ENCODE peak calls at places on chromosomes 12 and 14, in ten cellular contexts. One of them, this sample, is unnamed.
A peak's percentile ranks its signal among the peaks of the same experiment; 100 is the strongest.

GRCh38 chr14:34457186-34457585 is 4.9 kb downstream of the SPTSSA start:
- DNase-seq in EL: no peak
- DNase-seq in HEK293T: no peak
- DNase-seq in progenitor cell of endocrine pancreas: no peak
- DNase-seq in AG09309: no peak
- DNase-seq in stimulated activated naive CD8-positive, alpha-beta T cell treated with anti-CD3 and anti-CD28 coated beads, Interleukin-15, amount 100 ng/mL, for 72 hours: no peak
- DNase-seq in lower lobe of right lung: no peak
- DNase-seq in tibial artery: no peak
- DNase-seq in stromal cell of bone marrow: no peak
- DNase-seq in RWPE1: no peak
- DNase-seq in this sample: no peak

GRCh38 chr12:118107694-118108093 is 3.9 kb upstream of the VSIG10 start:
- DNase-seq in EL: no peak
- DNase-seq in HEK293T: no peak
- DNase-seq in progenitor cell of endocrine pancreas: no peak
- DNase-seq in AG09309: no peak
- DNase-seq in stimulated activated naive CD8-positive, alpha-beta T cell treated with anti-CD3 and anti-CD28 coated beads, Interleukin-15, amount 100 ng/mL, for 72 hours: no peak
- DNase-seq in lower lobe of right lung: no peak
- DNase-seq in tibial artery: no peak
- DNase-seq in stromal cell of bone marrow: no peak
- DNase-seq in RWPE1: no peak
- DNase-seq in this sample: no peak

GRCh38 chr12:117662620-117663395 is 301.4 kb upstream of the NOS1 start:
- DNase-seq in EL: peak; percentile 16
- DNase-seq in HEK293T: no peak
- DNase-seq in progenitor cell of endocrine pancreas: no peak
- DNase-seq in AG09309: no peak
- DNase-seq in stimulated activated naive CD8-positive, alpha-beta T cell treated with anti-CD3 and anti-CD28 coated beads, Interleukin-15, amount 100 ng/mL, for 72 hours: no peak
- DNase-seq in lower lobe of right lung: no peak
- DNase-seq in tibial artery: no peak
- DNase-seq in stromal cell of bone marrow: no peak
- DNase-seq in RWPE1: no peak
- DNase-seq in this sample: no peak

GRCh38 chr12:91074851-91075250 is 17.0 kb upstream of the KERA start:
- DNase-seq in EL: no peak
- DNase-seq in HEK293T: no peak
- DNase-seq in progenitor cell of endocrine pancreas: no peak
- DNase-seq in AG09309: no peak
- DNase-seq in stimulated activated naive CD8-positive, alpha-beta T cell treated with anti-CD3 and anti-CD28 coated beads, Interleukin-15, amount 100 ng/mL, for 72 hours: no peak
- DNase-seq in lower lobe of right lung: no peak
- DNase-seq in tibial artery: no peak
- DNase-seq in stromal cell of bone marrow: no peak
- DNase-seq in RWPE1: no peak
- DNase-seq in this sample: no peak

GRCh38 chr12:108599541-108599940 is 1.7 kb upstream of the TMEM119 start:
- DNase-seq in EL: no peak
- DNase-seq in HEK293T: no peak
- DNase-seq in progenitor cell of endocrine pancreas: no peak
- DNase-seq in AG09309: no peak
- DNase-seq in stimulated activated naive CD8-positive, alpha-beta T cell treated with anti-CD3 and anti-CD28 coated beads, Interleukin-15, amount 100 ng/mL, for 72 hours: no peak
- DNase-seq in lower lobe of right lung: no peak
- DNase-seq in tibial artery: no peak
- DNase-seq in stromal cell of bone marrow: no peak
- DNase-seq in RWPE1: no peak
- DNase-seq in this sample: no peak

GRCh38 chr12:26252946-26253345 is 57.6 kb downstream of the SSPN start:
- DNase-seq in EL: peak; percentile 45
- DNase-seq in HEK293T: no peak
- DNase-seq in progenitor cell of endocrine pancreas: no peak
- DNase-seq in AG09309: no peak
- DNase-seq in stimulated activated naive CD8-positive, alpha-beta T cell treated with anti-CD3 and anti-CD28 coated beads, Interleukin-15, amount 100 ng/mL, for 72 hours: no peak
- DNase-seq in lower lobe of right lung: no peak
- DNase-seq in tibial artery: no peak
- DNase-seq in stromal cell of bone marrow: no peak
- DNase-seq in RWPE1: no peak
- DNase-seq in this sample: no peak

GRCh38 chr14:23160924-23161522 is 22.4 kb downstream of the SLC7A8 start:
- DNase-seq in EL: peak; percentile 43
- DNase-seq in HEK293T: no peak
- DNase-seq in progenitor cell of endocrine pancreas: no peak
- DNase-seq in AG09309: peak; percentile 62
- DNase-seq in stimulated activated naive CD8-positive, alpha-beta T cell treated with anti-CD3 and anti-CD28 coated beads, Interleukin-15, amount 100 ng/mL, for 72 hours: no peak
- DNase-seq in lower lobe of right lung: peak; percentile 72
- DNase-seq in tibial artery: no peak
- DNase-seq in stromal cell of bone marrow: peak; percentile 87
- DNase-seq in RWPE1: peak; percentile 84
- DNase-seq in this sample: peak; percentile 30

GRCh38 chr14:61188936-61189808 is 92.0 kb downstream of the TMEM30B start:
- DNase-seq in EL: peak; percentile 58
- DNase-seq in HEK293T: peak; percentile 67
- DNase-seq in progenitor cell of endocrine pancreas: peak; percentile 37
- DNase-seq in AG09309: no peak
- DNase-seq in stimulated activated naive CD8-positive, alpha-beta T cell treated with anti-CD3 and anti-CD28 coated beads, Interleukin-15, amount 100 ng/mL, for 72 hours: peak; percentile 23
- DNase-seq in lower lobe of right lung: peak; percentile 63
- DNase-seq in tibial artery: peak; percentile 83
- DNase-seq in stromal cell of bone marrow: peak; percentile 36
- DNase-seq in RWPE1: no peak
- DNase-seq in this sample: peak; percentile 2

GRCh38 chr12:54925319-54925718 is 59.2 kb downstream of the TESPA1 start:
- DNase-seq in EL: no peak
- DNase-seq in HEK293T: no peak
- DNase-seq in progenitor cell of endocrine pancreas: no peak
- DNase-seq in AG09309: no peak
- DNase-seq in stimulated activated naive CD8-positive, alpha-beta T cell treated with anti-CD3 and anti-CD28 coated beads, Interleukin-15, amount 100 ng/mL, for 72 hours: no peak
- DNase-seq in lower lobe of right lung: no peak
- DNase-seq in tibial artery: no peak
- DNase-seq in stromal cell of bone marrow: no peak
- DNase-seq in RWPE1: no peak
- DNase-seq in this sample: no peak

GRCh38 chr12:109726511-109727038 is 12.9 kb downstream of the FAM222A start:
- DNase-seq in EL: no peak
- DNase-seq in HEK293T: no peak
- DNase-seq in progenitor cell of endocrine pancreas: no peak
- DNase-seq in AG09309: no peak
- DNase-seq in stimulated activated naive CD8-positive, alpha-beta T cell treated with anti-CD3 and anti-CD28 coated beads, Interleukin-15, amount 100 ng/mL, for 72 hours: no peak
- DNase-seq in lower lobe of right lung: no peak
- DNase-seq in tibial artery: peak; percentile 55
- DNase-seq in stromal cell of bone marrow: no peak
- DNase-seq in RWPE1: no peak
- DNase-seq in this sample: no peak

GRCh38 chr14:72439707-72440106 is 454.2 kb downstream of the DPF3 start:
- DNase-seq in EL: no peak
- DNase-seq in HEK293T: no peak
- DNase-seq in progenitor cell of endocrine pancreas: no peak
- DNase-seq in AG09309: no peak
- DNase-seq in stimulated activated naive CD8-positive, alpha-beta T cell treated with anti-CD3 and anti-CD28 coated beads, Interleukin-15, amount 100 ng/mL, for 72 hours: peak; percentile 50
- DNase-seq in lower lobe of right lung: no peak
- DNase-seq in tibial artery: no peak
- DNase-seq in stromal cell of bone marrow: no peak
- DNase-seq in RWPE1: no peak
- DNase-seq in this sample: no peak

GRCh38 chr12:52223411-52224039 is 9.5 kb upstream of the KRT7 start:
- DNase-seq in EL: peak; percentile 62
- DNase-seq in HEK293T: no peak
- DNase-seq in progenitor cell of endocrine pancreas: no peak
- DNase-seq in AG09309: no peak
- DNase-seq in stimulated activated naive CD8-positive, alpha-beta T cell treated with anti-CD3 and anti-CD28 coated beads, Interleukin-15, amount 100 ng/mL, for 72 hours: no peak
- DNase-seq in lower lobe of right lung: no peak
- DNase-seq in tibial artery: no peak
- DNase-seq in stromal cell of bone marrow: no peak
- DNase-seq in RWPE1: no peak
- DNase-seq in this sample: no peak

GRCh38 chr14:63922696-63923421 is 70.1 kb downstream of the SYNE2 start:
- DNase-seq in EL: no peak
- DNase-seq in HEK293T: no peak
- DNase-seq in progenitor cell of endocrine pancreas: no peak
- DNase-seq in AG09309: peak; percentile 41
- DNase-seq in stimulated activated naive CD8-positive, alpha-beta T cell treated with anti-CD3 and anti-CD28 coated beads, Interleukin-15, amount 100 ng/mL, for 72 hours: no peak
- DNase-seq in lower lobe of right lung: peak; percentile 49
- DNase-seq in tibial artery: peak; percentile 67
- DNase-seq in stromal cell of bone marrow: no peak
- DNase-seq in RWPE1: peak; percentile 70
- DNase-seq in this sample: no peak

GRCh38 chr14:75373616-75374015 is 54.2 kb upstream of the JDP2 start:
- DNase-seq in EL: no peak
- DNase-seq in HEK293T: no peak
- DNase-seq in progenitor cell of endocrine pancreas: no peak
- DNase-seq in AG09309: no peak
- DNase-seq in stimulated activated naive CD8-positive, alpha-beta T cell treated with anti-CD3 and anti-CD28 coated beads, Interleukin-15, amount 100 ng/mL, for 72 hours: no peak
- DNase-seq in lower lobe of right lung: no peak
- DNase-seq in tibial artery: no peak
- DNase-seq in stromal cell of bone marrow: no peak
- DNase-seq in RWPE1: no peak
- DNase-seq in this sample: no peak

GRCh38 chr12:47034661-47035060 is 44.8 kb upstream of the PCED1B start:
- DNase-seq in EL: no peak
- DNase-seq in HEK293T: no peak
- DNase-seq in progenitor cell of endocrine pancreas: no peak
- DNase-seq in AG09309: peak; percentile 60
- DNase-seq in stimulated activated naive CD8-positive, alpha-beta T cell treated with anti-CD3 and anti-CD28 coated beads, Interleukin-15, amount 100 ng/mL, for 72 hours: no peak
- DNase-seq in lower lobe of right lung: no peak
- DNase-seq in tibial artery: no peak
- DNase-seq in stromal cell of bone marrow: no peak
- DNase-seq in RWPE1: no peak
- DNase-seq in this sample: no peak

GRCh38 chr14:61547186-61548121 is 147.9 kb upstream of the HIF1A start:
- DNase-seq in EL: peak; percentile 87
- DNase-seq in HEK293T: no peak
- DNase-seq in progenitor cell of endocrine pancreas: no peak
- DNase-seq in AG09309: peak; percentile 88
- DNase-seq in stimulated activated naive CD8-positive, alpha-beta T cell treated with anti-CD3 and anti-CD28 coated beads, Interleukin-15, amount 100 ng/mL, for 72 hours: no peak
- DNase-seq in lower lobe of right lung: no peak
- DNase-seq in tibial artery: peak; percentile 85
- DNase-seq in stromal cell of bone marrow: peak; percentile 96
- DNase-seq in RWPE1: peak; percentile 75
- DNase-seq in this sample: no peak

GRCh38 chr14:24857277-24857676 is 192.7 kb downstream of the STXBP6 start:
- DNase-seq in EL: no peak
- DNase-seq in HEK293T: no peak
- DNase-seq in progenitor cell of endocrine pancreas: no peak
- DNase-seq in AG09309: no peak
- DNase-seq in stimulated activated naive CD8-positive, alpha-beta T cell treated with anti-CD3 and anti-CD28 coated beads, Interleukin-15, amount 100 ng/mL, for 72 hours: no peak
- DNase-seq in lower lobe of right lung: no peak
- DNase-seq in tibial artery: no peak
- DNase-seq in stromal cell of bone marrow: no peak
- DNase-seq in RWPE1: no peak
- DNase-seq in this sample: no peak

GRCh38 chr14:69519253-69519661 is 34.7 kb downstream of the PLEKHD1 start:
- DNase-seq in EL: no peak
- DNase-seq in HEK293T: no peak
- DNase-seq in progenitor cell of endocrine pancreas: no peak
- DNase-seq in AG09309: peak; percentile 29
- DNase-seq in stimulated activated naive CD8-positive, alpha-beta T cell treated with anti-CD3 and anti-CD28 coated beads, Interleukin-15, amount 100 ng/mL, for 72 hours: no peak
- DNase-seq in lower lobe of right lung: no peak
- DNase-seq in tibial artery: no peak
- DNase-seq in stromal cell of bone marrow: no peak
- DNase-seq in RWPE1: peak; percentile 17
- DNase-seq in this sample: no peak

This sample was measured in erythroblast.